ENCODE peak calls at places on chromosomes 5 and 9, in four cellular contexts. W is upper lobe of right lung, I is fibroblast of lung, Y is A549. X is an unnamed sample.

GRCh38 chr5:89012361-89012760 is 129.4 kb upstream of the MEF2C start:
- DNase-seq in Y (no peak), I (peak; percentile 35), W (no peak), X (no peak)

GRCh38 chr9:32992596-32993238 is 8.7 kb downstream of the APTX start:
- DNase-seq in I (no peak), Y (no peak), W (no peak), X (no peak)

GRCh38 chr5:133117166-133117929 is 65.5 kb downstream of the HSPA4 start:
- DNase-seq in W (no peak), Y (no peak), I (no peak), X (no peak)

GRCh38 chr5:17828709-17829108 is 194.4 kb downstream of the TAF11L14 start:
- DNase-seq in I (no peak), W (no peak), Y (peak; percentile 42), X (no peak)

GRCh38 chr9:8855046-8855445 is 1055.5 kb upstream of the DMAC1 start:
- DNase-seq in I (peak; percentile 27), Y (peak; percentile 17), W (no peak), X (no peak)

GRCh38 chr9:79765466-79765865 is 193.7 kb downstream of the TLE4 start:
- DNase-seq in I (peak; percentile 82), Y (no peak), W (no peak), X (no peak)

GRCh38 chr5:32276173-32276853 is 36.4 kb downstream of the MTMR12 start:
- DNase-seq in I (peak; percentile 70), Y (peak; percentile 22), W (no peak), X (no peak)

GRCh38 chr5:1735320-1735970 is 64.2 kb downstream of the MRPL36 start:
- DNase-seq in Y (no peak), W (no peak), I (no peak), X (no peak)

GRCh38 chr9:86369810-86370209 is 15.6 kb upstream of the TUT7 start:
- DNase-seq in Y (no peak), W (no peak), I (peak; percentile 19), X (no peak)

GRCh38 chr5:101103874-101104273 is 200.8 kb upstream of the ST8SIA4 start:
- DNase-seq in W (no peak), I (no peak), Y (peak; percentile 93), X (no peak)

GRCh38 chr9:112867275-112867991 is 23.2 kb downstream of the SLC46A2 start:
- DNase-seq in I (peak; percentile 77), W (no peak), Y (peak; percentile 80), X (no peak)

GRCh38 chr9:20728493-20729220 is 44.6 kb downstream of the FOCAD start:
- DNase-seq in W (no peak), Y (peak; percentile 6), I (peak; percentile 55), X (no peak)

GRCh38 chr5:88674262-88675158 is 208.5 kb downstream of the MEF2C start:
- DNase-seq in I (peak; percentile 87), Y (no peak), W (peak; percentile 66), X (no peak)

GRCh38 chr5:54062958-54063357 is 247.4 kb downstream of the ARL15 start:
- DNase-seq in Y (no peak), I (peak; percentile 89), W (no peak), X (no peak)

GRCh38 chr5:15835514-15835913 is 335.5 kb downstream of the FBXL7 start:
- DNase-seq in W (no peak), Y (no peak), I (peak; percentile 48), X (no peak)

GRCh38 chr5:157113007-157113406 is 4.2 kb upstream of the HAVCR2 start:
- DNase-seq in W (no peak), Y (no peak), I (no peak), X (no peak)
- TF ChIP-seq CTCF in W (no peak), Y (no peak), I (no peak), X (no peak)

DNA sequence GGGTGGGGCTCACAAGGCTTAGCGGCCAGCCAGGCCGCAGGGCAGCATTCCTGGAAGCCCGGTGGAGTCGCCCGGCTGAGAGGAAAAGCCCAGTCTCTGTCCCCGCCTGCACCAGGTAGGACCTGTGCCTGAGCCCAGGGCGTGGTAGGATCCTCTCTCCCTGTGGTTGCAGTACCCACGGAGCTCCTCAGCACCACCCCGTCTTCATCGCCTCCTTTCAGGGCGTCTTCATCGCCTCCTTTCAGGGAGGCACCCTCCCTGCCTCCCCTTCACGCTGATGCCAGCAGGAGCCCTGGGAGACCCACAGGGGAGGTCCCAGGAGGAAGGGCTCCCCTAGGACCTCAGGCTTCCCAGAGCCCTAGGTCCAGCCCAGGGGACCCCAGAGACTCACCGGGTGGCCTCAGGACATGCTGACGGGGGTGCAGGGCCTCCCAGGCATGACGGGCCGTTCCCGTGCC is 53.3 kb upstream of the NOTCH1 start:
- DNase-seq in W (no peak), Y (no peak), I (no peak), X (no peak)
- H3K4me1 ChIP-seq in W (no peaks in the 10 kb centered on the region), Y (peaks cover 26% of the 10 kb centered on the region), I (no peaks in the 10 kb centered on the region), X (no peaks in the 10 kb centered on the region)

GRCh38 chr9:37380570-37380969 is 41.9 kb upstream of the GRHPR start:
- DNase-seq in W (no peak), Y (no peak), I (no peak), X (no peak)
- TF ChIP-seq CTCF in W (no peak), Y (no peak), I (no peak), X (no peak)

GRCh38 chr9:81586786-81587185 is 102.6 kb downstream of the TLE1 start:
- DNase-seq in I (no peak), Y (no peak), W (no peak), X (no peak)
- H3K4me1 ChIP-seq in I (no peaks in the 10 kb centered on the region), Y (peaks cover 45% of the 10 kb centered on the region), W (peaks cover 4% of the 10 kb centered on the region), X (no peaks in the 10 kb centered on the region)

GRCh38 chr5:80608730-80609129 is 38.6 kb upstream of the ANKRD34B start:
- DNase-seq in Y (no peak), I (no peak), W (no peak), X (no peak)
- TF ChIP-seq CTCF in Y (no peak), I (no peak), W (no peak), X (no peak)

DNA sequence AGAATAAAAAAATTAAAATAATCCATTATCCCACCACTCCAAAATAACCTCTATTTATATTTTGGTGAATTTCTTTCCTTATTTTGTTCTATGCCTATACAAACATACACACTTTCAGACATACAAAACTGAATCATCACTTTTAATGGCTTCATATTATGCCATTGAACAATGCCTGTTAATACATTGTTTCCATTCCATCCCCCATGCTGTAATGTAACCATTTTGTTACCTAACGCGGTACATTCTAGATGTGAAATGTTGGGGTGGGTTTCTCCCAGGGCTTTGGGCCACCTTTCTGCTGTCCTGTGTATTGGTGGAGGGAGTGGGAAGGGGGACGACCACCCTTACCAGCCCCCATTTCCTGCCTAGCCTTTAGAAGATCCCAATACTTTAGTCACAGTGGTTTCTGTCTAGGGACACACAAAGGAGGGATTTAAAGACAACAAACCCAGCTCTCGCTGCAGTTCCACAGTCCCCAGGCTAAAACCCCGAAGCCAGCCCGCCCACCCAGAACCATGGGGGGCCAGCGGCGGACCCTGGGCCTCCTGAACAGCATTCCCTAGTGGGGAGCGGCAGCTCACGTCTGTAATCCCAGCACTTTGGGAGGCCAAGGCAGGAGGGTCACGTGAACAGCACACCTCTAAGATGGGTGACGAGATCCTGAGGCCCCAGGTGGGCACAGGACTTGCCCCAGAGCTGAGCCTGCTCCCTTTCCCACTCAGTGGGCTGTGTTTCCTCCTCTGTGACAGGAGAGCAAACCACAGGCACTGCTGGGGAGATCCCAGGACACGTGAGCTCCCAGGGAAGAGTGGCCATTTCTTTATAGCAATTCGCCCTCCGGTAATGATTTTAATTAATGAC is 56.9 kb upstream of the STXBP1 start:
- DNase-seq in W (no peak), Y (no peak), I (no peak), X (no peak)
- H3K4me1 ChIP-seq in W (peaks cover 92% of the 10 kb centered on the region), Y (peaks cover 87% of the 10 kb centered on the region), I (peaks cover 64% of the 10 kb centered on the region), X (peaks cover 16% of the 10 kb centered on the region)

GRCh38 chr9:131095666-131096489 is 453 bp upstream of the AIF1L start:
- DNase-seq in W (no peak), I (peak; percentile 20), Y (peak; percentile 44), X (no peak)
- TF ChIP-seq CTCF in W (peak; percentile 21), I (no peak), Y (no peak), X (no peak)

X was measured in uterus.